ENCODE peak calls at places on chromosomes 1 and 21, in seven cellular contexts. S, Q, P, H, X, G and Y are unnamed samples.

GRCh38 chr21:34836103-34836932 is 167.5 kb downstream of the CLIC6 start:
- DNase-seq in S (no peak), Q (peak), P (no peak), H (peak), X (no peak), G (peak), Y (no peak)

GRCh38 chr1:88684482-88685238 is 587 bp downstream of the PKN2 start:
- DNase-seq in S (peak), Q (peak), P (peak), H (peak), X (peak), G (peak), Y (peak)

GRCh38 chr1:157403203-157403602 is 149.1 kb downstream of the FCRL5 start:
- DNase-seq in S (peak), Q (no peak), P (no peak), H (peak), X (peak), G (no peak), Y (no peak)

GRCh38 chr1:236518343-236518742 is 5.4 kb upstream of the LGALS8 start:
- DNase-seq in S (no peak), Q (no peak), P (no peak), H (no peak), X (no peak), G (peak), Y (no peak)

GRCh38 chr21:27244356-27244755 is 277.5 kb upstream of the ADAMTS5 start:
- DNase-seq in S (no peak), Q (peak), P (no peak), H (no peak), X (no peak), G (peak), Y (no peak)

GRCh38 chr1:84689514-84690396 is 506 bp downstream of the SSX2IP start:
- DNase-seq in S (peak), Q (peak), P (peak), H (peak), X (peak), G (peak), Y (no peak)

GRCh38 chr1:145849356-145850165 is 4.1 kb downstream of the NUDT17 start:
- DNase-seq in S (peak), Q (peak), P (peak), H (peak), X (no peak), G (no peak), Y (no peak)

GRCh38 chr1:91201699-91202098 is 179.9 kb upstream of the ZNF644 start:
- DNase-seq in S (no peak), Q (no peak), P (no peak), H (no peak), X (no peak), G (no peak), Y (no peak)

GRCh38 chr1:87542697-87543096 is 214.0 kb downstream of the LMO4 start:
- DNase-seq in S (no peak), Q (no peak), P (no peak), H (no peak), X (no peak), G (no peak), Y (no peak)

GRCh38 chr21:38637161-38637560 is 138.9 kb upstream of the ERG start:
- DNase-seq in S (no peak), Q (no peak), P (no peak), H (no peak), X (no peak), G (no peak), Y (no peak)
- H3K23ac ChIP-seq in S (no peak), Q (no peak), P (no peak), H (no peak), X (no peak), G (no peak), Y (no peak)

GRCh38 chr1:81149649-81150335 is 650.9 kb upstream of the ADGRL2 start:
- DNase-seq in S (no peak), Q (no peak), P (no peak), H (no peak), X (no peak), G (peak), Y (no peak)
- H3K18ac ChIP-seq in S (no peak), Q (peak), P (no peak), H (no peak), X (no peak), G (no peak), Y (no peak)

GRCh38 chr1:203036135-203036534 is 9.8 kb downstream of the PPFIA4 start:
- DNase-seq in S (peak), Q (peak), P (no peak), H (no peak), X (peak), G (peak), Y (no peak)
- H3K23ac ChIP-seq in S (no peak), Q (no peak), P (no peak), H (no peak), X (no peak), G (no peak), Y (no peak)

GRCh38 chr1:244760471-244760870 is 75.0 kb upstream of the COX20 start:
- DNase-seq in S (no peak), Q (no peak), P (no peak), H (no peak), X (peak), G (no peak), Y (no peak)

GRCh38 chr1:244762629-244763028 is 72.8 kb upstream of the COX20 start:
- DNase-seq in S (no peak), Q (no peak), P (no peak), H (no peak), X (no peak), G (no peak), Y (no peak)

GRCh38 chr1:244759158-244759557 is 76.3 kb upstream of the COX20 start:
- DNase-seq in S (peak), Q (no peak), P (no peak), H (no peak), X (no peak), G (peak), Y (no peak)

GRCh38 chr1:244758700-244759099 is 76.8 kb upstream of the COX20 start:
- DNase-seq in S (peak), Q (no peak), P (no peak), H (no peak), X (no peak), G (no peak), Y (no peak)

GRCh38 chr1:244761279-244761678 is 74.2 kb upstream of the COX20 start:
- DNase-seq in S (peak), Q (no peak), P (no peak), H (no peak), X (no peak), G (peak), Y (no peak)
- H3K18ac ChIP-seq in S (no peak), Q (no peak), P (no peak), H (no peak), X (no peak), G (no peak), Y (no peak)

GRCh38 chr21:42174173-42174572 is 44.8 kb upstream of the ABCG1 start:
- DNase-seq in S (peak), Q (no peak), P (no peak), H (no peak), X (no peak), G (no peak), Y (no peak)

GRCh38 chr21:42169758-42170157 is 49.2 kb upstream of the ABCG1 start:
- DNase-seq in S (no peak), Q (no peak), P (no peak), H (no peak), X (no peak), G (no peak), Y (no peak)

GRCh38 chr21:42172596-42173483 is 46.1 kb upstream of the ABCG1 start:
- DNase-seq in S (no peak), Q (no peak), P (no peak), H (no peak), X (no peak), G (no peak), Y (no peak)

GRCh38 chr21:42175110-42175710 is 43.7 kb upstream of the ABCG1 start:
- DNase-seq in S (no peak), Q (no peak), P (no peak), H (no peak), X (no peak), G (peak), Y (no peak)

DNA sequence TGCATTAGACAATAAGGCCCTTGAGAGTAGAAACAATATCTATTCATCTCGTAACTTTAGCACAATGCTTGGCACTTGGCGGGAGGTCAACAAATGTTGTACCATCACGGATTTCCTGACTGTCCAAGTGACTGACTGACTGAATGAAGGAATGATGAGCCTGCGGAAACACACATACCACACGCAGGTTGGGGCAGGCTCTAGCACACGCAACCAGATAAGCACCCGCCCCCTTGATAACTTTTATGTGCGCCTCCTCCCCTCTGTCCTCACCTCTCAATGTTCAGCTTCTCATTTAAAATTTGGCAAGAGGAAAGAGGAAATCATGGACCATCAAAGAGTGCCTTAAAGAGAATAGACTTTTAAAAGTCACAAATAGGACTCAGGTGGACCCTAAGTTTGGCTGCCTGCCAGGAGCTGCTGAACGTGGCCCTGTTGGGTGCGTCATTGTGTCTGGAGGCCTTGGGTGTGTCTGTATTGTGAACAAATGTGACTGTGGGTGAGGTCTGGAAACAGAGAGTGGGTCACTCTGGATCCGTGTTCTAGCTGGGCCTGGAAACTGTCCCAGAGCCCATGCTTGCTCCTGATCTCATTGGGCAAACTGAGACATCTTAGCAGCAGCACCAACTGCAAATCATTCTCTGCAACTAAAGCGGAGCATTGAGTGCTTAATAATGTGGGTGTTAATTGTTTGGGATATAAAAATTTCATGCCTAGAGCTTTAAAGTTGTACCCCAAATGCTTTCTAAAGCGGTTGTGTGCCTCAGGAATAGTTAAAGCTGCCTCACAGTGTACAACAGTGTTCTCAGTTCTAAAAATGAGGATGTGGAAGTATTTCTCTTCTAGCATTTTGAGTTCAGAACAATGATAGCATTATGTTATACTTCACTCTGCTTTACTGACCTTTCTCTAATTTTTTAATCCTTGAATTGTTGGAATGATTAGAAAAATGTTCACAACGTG is 47.6 kb upstream of the ABCG1 start:
- DNase-seq in S (no peak), Q (no peak), P (no peak), H (no peak), X (no peak), G (peak), Y (no peak)
- H3K23ac ChIP-seq in S (no peak), Q (no peak), P (no peak), H (no peak), X (no peak), G (no peak), Y (no peak)

GRCh38 chr1:119331915-119332314 is 36.7 kb upstream of the HAO2 start:
- DNase-seq in S (peak), Q (no peak), P (no peak), H (no peak), X (peak), G (no peak), Y (no peak)

GRCh38 chr1:119330940-119331263 is 37.7 kb upstream of the HAO2 start:
- DNase-seq in S (no peak), Q (no peak), P (no peak), H (no peak), X (no peak), G (no peak), Y (no peak)

GRCh38 chr1:119329521-119329920 is 39.1 kb upstream of the HAO2 start:
- DNase-seq in S (no peak), Q (no peak), P (no peak), H (no peak), X (no peak), G (no peak), Y (no peak)

GRCh38 chr1:119332626-119333025 is 36.0 kb upstream of the HAO2 start:
- DNase-seq in S (no peak), Q (no peak), P (no peak), H (no peak), X (no peak), G (no peak), Y (no peak)

GRCh38 chr1:119330062-119330939 is 38.3 kb upstream of the HAO2 start:
- DNase-seq in S (no peak), Q (no peak), P (no peak), H (no peak), X (no peak), G (no peak), Y (no peak)
- H3K18ac ChIP-seq in S (no peak), Q (no peak), P (no peak), H (no peak), X (no peak), G (no peak), Y (no peak)

GRCh38 chr1:92762355-92762754 is 22.6 kb downstream of the EVI5 start:
- DNase-seq in S (no peak), Q (no peak), P (no peak), H (no peak), X (no peak), G (no peak), Y (no peak)

GRCh38 chr1:92756537-92756936 is 28.4 kb downstream of the EVI5 start:
- DNase-seq in S (no peak), Q (peak), P (no peak), H (no peak), X (no peak), G (peak), Y (no peak)

GRCh38 chr1:92755541-92756351 is 29.2 kb downstream of the EVI5 start:
- DNase-seq in S (no peak), Q (peak), P (no peak), H (no peak), X (no peak), G (peak), Y (no peak)

GRCh38 chr1:92764116-92764515 is 20.8 kb downstream of the EVI5 start:
- DNase-seq in S (no peak), Q (no peak), P (no peak), H (no peak), X (no peak), G (peak), Y (no peak)

GRCh38 chr1:92759361-92759760 is 25.5 kb downstream of the EVI5 start:
- DNase-seq in S (no peak), Q (peak), P (no peak), H (no peak), X (no peak), G (no peak), Y (no peak)
- H3K23ac ChIP-seq in S (no peak), Q (no peak), P (no peak), H (no peak), X (no peak), G (no peak), Y (no peak)

GRCh38 chr1:109040627-109041613 is 982 bp downstream of the WDR47 start:
- DNase-seq in S (peak), Q (no peak), P (peak), H (peak), X (peak), G (peak), Y (peak)
- H3K18ac ChIP-seq in S (no peak), Q (peak), P (no peak), H (peak), X (no peak), G (peak), Y (peak)

DNA sequence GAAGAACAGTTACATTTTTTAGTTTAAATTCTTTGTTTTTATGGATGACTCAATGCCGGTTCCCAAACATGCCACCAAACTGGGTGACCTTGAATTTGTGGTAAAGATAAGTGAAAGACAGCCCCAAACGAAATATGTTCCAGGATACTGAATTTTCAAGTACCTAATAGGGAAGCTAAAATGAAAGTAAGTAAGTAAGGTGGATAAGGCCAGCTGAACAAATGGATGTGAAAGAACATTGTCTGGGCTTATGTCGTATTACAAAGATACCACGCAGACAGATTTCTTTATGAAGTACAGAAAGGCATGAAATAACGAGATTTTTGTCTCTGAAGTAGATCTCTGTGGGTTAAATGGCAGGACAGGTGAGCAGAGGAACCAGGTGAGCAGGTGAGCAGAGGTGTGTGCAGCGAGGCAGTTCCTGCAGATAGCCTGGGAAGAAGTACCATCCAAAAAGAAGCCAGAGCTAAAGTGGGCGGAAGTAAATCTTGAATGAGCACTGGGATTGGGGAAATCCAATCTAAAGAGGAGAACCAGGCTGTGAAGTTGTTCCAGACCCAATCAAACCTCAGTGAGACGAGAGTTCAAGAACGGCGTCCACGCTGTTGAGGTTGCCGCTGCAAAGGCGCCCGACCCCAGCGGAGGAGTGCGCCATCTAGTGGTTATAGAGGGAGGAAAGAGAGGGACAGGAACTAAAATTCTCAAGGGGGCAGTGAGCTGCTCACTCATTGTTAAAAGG is 19.6 kb downstream of the TLR5 start:
- DNase-seq in S (peak), Q (peak), P (peak), H (peak), X (peak), G (peak), Y (no peak)
- H3K23ac ChIP-seq in S (no peak), Q (no peak), P (no peak), H (no peak), X (no peak), G (no peak), Y (no peak)

DNA sequence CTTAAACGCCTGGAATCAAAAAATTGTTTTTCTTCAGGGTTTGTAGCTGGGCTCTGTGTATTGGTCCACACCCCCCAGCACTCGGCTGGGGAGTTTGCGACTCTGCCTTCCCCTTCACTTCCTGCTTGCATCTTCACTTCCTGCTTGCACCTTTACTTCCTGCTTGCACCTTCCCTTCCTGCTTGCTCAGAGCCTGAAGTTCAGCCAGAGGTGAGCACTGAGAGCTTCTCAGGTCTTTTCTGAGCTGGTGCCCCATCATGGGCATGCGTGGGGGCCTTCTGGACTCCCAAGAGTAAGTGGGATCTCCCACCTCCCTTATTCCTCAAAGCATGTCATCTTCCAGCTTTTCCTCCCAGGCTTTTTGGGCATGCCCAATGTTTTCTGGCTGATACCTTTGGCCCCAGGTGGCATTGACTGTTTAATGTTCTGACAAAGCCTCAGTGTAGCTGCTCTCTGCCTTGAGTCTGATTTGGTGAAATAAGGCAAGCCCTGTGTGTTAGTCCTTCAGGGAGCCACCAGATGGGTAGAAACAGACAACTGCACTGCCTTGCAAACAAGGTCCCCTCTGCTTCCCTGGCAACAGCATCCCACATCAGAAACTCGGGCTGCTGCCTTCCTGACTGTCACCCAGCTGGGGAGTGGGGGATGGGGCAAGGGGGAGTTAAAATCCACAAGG is 3.5 kb downstream of the KRTAP10-2 start:
- DNase-seq in S (peak), Q (no peak), P (peak), H (no peak), X (no peak), G (no peak), Y (no peak)
- H3K18ac ChIP-seq in S (no peak), Q (no peak), P (no peak), H (no peak), X (peak), G (no peak), Y (peak)